ENCODE peak calls at places on chromosomes 5 and 9, in four cellular contexts. S is endothelial cell of umbilical vein, C is IMR-90, Q is keratinocyte. F is an unnamed sample.

GRCh38 chr5:69265931-69266330 is 31.2 kb downstream of the CDK7 start:
- DNase-seq in S (no peak), C (no peak), Q (no peak), F (no peak)

GRCh38 chr5:118144540-118144939 is 843.8 kb downstream of the DTWD2 start:
- DNase-seq in S (no peak), C (no peak), Q (no peak), F (no peak)

GRCh38 chr9:108070861-108071260 is 581.3 kb upstream of the KLF4 start:
- DNase-seq in S (no peak), C (no peak), Q (no peak), F (no peak)

GRCh38 chr5:766666-767431 is 17.7 kb downstream of the ZDHHC11B start:
- DNase-seq in S (no peak), C (no peak), Q (no peak), F (no peak)

GRCh38 chr5:151696470-151697061 is 9.9 kb upstream of the SPARC start:
- DNase-seq in S (no peak), C (peak; percentile 99), Q (no peak), F (no peak)

GRCh38 chr9:116099821-116100220 is 53.8 kb upstream of the PAPPA start:
- DNase-seq in S (no peak), C (peak; percentile 60), Q (no peak), F (no peak)

GRCh38 chr5:137802282-137803210 is 48.4 kb upstream of the HNRNPA0 start:
- DNase-seq in S (no peak), C (no peak), Q (no peak), F (no peak)

GRCh38 chr9:129278391-129279237 is 100.6 kb upstream of the IER5L start:
- DNase-seq in S (no peak), C (no peak), Q (peak; percentile 56), F (peak; percentile 54)

GRCh38 chr9:93698140-93698908 is 121.9 kb downstream of the PHF2 start:
- DNase-seq in S (no peak), C (no peak), Q (no peak), F (peak; percentile 2)

GRCh38 chr9:16031971-16032370 is 479.1 kb downstream of the CCDC171 start:
- DNase-seq in S (no peak), C (no peak), Q (no peak), F (no peak)

GRCh38 chr9:28938981-28939380 is 1365.7 kb upstream of the C9orf72 start:
- DNase-seq in S (no peak), C (no peak), Q (no peak), F (no peak)
- H3K9me1 ChIP-seq in S (no peaks in the 10 kb centered on the region), C (no peaks in the 10 kb centered on the region), Q (no peaks in the 10 kb centered on the region), F (no peaks in the 10 kb centered on the region)

DNA sequence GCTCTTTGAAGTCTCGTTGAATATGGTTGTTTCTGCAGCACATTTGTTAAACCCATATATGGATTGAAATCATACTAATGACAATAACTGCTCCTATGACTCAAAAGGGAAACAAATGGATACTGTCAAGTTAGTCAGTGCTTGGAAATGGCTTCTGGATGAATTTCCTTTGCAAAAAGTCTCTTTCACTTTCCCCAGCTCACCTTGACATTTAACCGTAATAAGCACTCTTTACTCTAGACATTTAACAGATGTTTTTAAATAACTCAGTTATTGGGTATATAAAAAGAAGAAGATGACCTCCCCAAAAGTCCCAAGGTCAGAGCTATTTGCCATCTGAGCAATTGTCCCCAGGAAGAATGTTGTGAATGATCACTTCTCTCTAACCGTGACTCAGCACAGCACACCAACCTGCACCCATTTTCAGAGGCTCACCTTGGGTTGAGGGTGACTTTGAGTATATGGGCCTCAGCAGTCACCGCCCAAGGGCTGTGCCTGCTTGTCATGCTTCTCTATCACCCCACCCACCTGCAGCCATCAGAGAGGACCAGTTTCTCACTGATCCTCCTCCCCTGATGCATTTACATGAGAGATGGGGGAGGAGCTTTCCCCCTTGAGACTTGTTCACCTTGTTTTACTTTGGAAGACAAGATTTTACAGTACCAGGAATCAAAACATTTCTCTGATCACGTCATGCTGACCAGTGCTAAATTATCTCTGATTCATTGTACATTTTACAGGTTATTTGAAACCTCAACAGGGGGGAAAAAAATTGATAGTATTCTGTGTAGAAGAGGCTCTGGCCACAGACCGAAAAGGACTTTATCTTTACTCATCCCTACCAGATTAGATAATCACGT is 133.7 kb downstream of the GRIA1 start:
- DNase-seq in S (peak; percentile 23), C (peak; percentile 69), Q (no peak), F (no peak)
- H3K9me1 ChIP-seq in S (no peaks in the 10 kb centered on the region), C (peaks cover 14% of the 10 kb centered on the region), Q (no peaks in the 10 kb centered on the region), F (no peaks in the 10 kb centered on the region)

GRCh38 chr5:178458140-178458539 is 132.1 kb downstream of the COL23A1 start:
- DNase-seq in S (no peak), C (no peak), Q (no peak), F (no peak)
- H3K9me1 ChIP-seq in S (no peaks in the 10 kb centered on the region), C (no peaks in the 10 kb centered on the region), Q (no peaks in the 10 kb centered on the region), F (no peaks in the 10 kb centered on the region)

GRCh38 chr5:119570935-119571334 is 58.4 kb upstream of the FAM170A start:
- DNase-seq in S (no peak), C (no peak), Q (no peak), F (no peak)
- H3K9me1 ChIP-seq in S (no peaks in the 10 kb centered on the region), C (no peaks in the 10 kb centered on the region), Q (no peaks in the 10 kb centered on the region), F (no peaks in the 10 kb centered on the region)